ENCODE peak calls at places on chromosomes 11 and 22, in four cellular contexts. One of them, this sample, is unnamed.

GRCh38 chr22:39496131-39496838 is 5.8 kb upstream of the MIEF1 start:
- DNase-seq in gastrocnemius medialis: no peak
- DNase-seq in lower lobe of right lung: peak; percentile 83
- DNase-seq in tibial artery: peak; percentile 83
- DNase-seq in this sample: peak; percentile 89

GRCh38 chr11:71178076-71178475 is 74.3 kb downstream of the SHANK2 start:
- DNase-seq in gastrocnemius medialis: no peak
- DNase-seq in lower lobe of right lung: no peak
- DNase-seq in tibial artery: no peak
- DNase-seq in this sample: no peak

GRCh38 chr22:42132457-42132856 is 1.8 kb upstream of the CYP2D6 start:
- DNase-seq in gastrocnemius medialis: no peak
- DNase-seq in lower lobe of right lung: no peak
- DNase-seq in tibial artery: no peak
- DNase-seq in this sample: no peak

GRCh38 chr11:19327280-19327679 is 86.5 kb upstream of the E2F8 start:
- DNase-seq in gastrocnemius medialis: no peak
- DNase-seq in lower lobe of right lung: no peak
- DNase-seq in tibial artery: no peak
- DNase-seq in this sample: no peak

GRCh38 chr22:35620624-35621245 is 3.6 kb upstream of the MB start:
- DNase-seq in gastrocnemius medialis: peak; percentile 62
- DNase-seq in lower lobe of right lung: no peak
- DNase-seq in tibial artery: no peak
- DNase-seq in this sample: no peak

GRCh38 chr22:17423616-17424015 is 54.4 kb downstream of the CECR2 start:
- DNase-seq in gastrocnemius medialis: no peak
- DNase-seq in lower lobe of right lung: no peak
- DNase-seq in tibial artery: no peak
- DNase-seq in this sample: no peak

GRCh38 chr11:60175860-60176275 is 7.0 kb downstream of the MS4A6A start:
- DNase-seq in gastrocnemius medialis: no peak
- DNase-seq in lower lobe of right lung: no peak
- DNase-seq in tibial artery: no peak
- DNase-seq in this sample: no peak

GRCh38 chr22:42811510-42811909 is 45.6 kb downstream of the ARFGAP3 start:
- DNase-seq in gastrocnemius medialis: no peak
- DNase-seq in lower lobe of right lung: no peak
- DNase-seq in tibial artery: no peak
- DNase-seq in this sample: no peak

GRCh38 chr11:120331301-120331966 is 4.8 kb upstream of the ARHGEF12 start:
- DNase-seq in gastrocnemius medialis: no peak
- DNase-seq in lower lobe of right lung: no peak
- DNase-seq in tibial artery: no peak
- DNase-seq in this sample: no peak

GRCh38 chr22:37880668-37881440 is 25.2 kb upstream of the MICALL1 start:
- DNase-seq in gastrocnemius medialis: no peak
- DNase-seq in lower lobe of right lung: no peak
- DNase-seq in tibial artery: no peak
- DNase-seq in this sample: no peak

GRCh38 chr22:33957086-33957485 is 36.8 kb upstream of the LARGE1 start:
- DNase-seq in gastrocnemius medialis: no peak
- DNase-seq in lower lobe of right lung: no peak
- DNase-seq in tibial artery: no peak
- DNase-seq in this sample: no peak

GRCh38 chr11:130551388-130551787 is 102.9 kb downstream of the ADAMTS15 start:
- DNase-seq in gastrocnemius medialis: no peak
- DNase-seq in lower lobe of right lung: no peak
- DNase-seq in tibial artery: no peak
- DNase-seq in this sample: no peak

GRCh38 chr11:73931039-73931645 is 19.7 kb upstream of the DNAJB13 start:
- DNase-seq in gastrocnemius medialis: no peak
- DNase-seq in lower lobe of right lung: no peak
- DNase-seq in tibial artery: no peak
- DNase-seq in this sample: no peak

GRCh38 chr22:47776329-47776728 is 1013.9 kb downstream of the TBC1D22A start:
- DNase-seq in gastrocnemius medialis: no peak
- DNase-seq in lower lobe of right lung: no peak
- DNase-seq in tibial artery: no peak
- DNase-seq in this sample: no peak

GRCh38 chr22:42685941-42686666 is 34.6 kb downstream of the A4GALT start:
- DNase-seq in gastrocnemius medialis: no peak
- DNase-seq in lower lobe of right lung: no peak
- DNase-seq in tibial artery: peak; percentile 90
- DNase-seq in this sample: peak; percentile 84

GRCh38 chr11:77090373-77091111 is 12.1 kb upstream of the OMP start:
- DNase-seq in gastrocnemius medialis: no peak
- DNase-seq in lower lobe of right lung: peak; percentile 37
- DNase-seq in tibial artery: peak; percentile 60
- DNase-seq in this sample: peak; percentile 66

GRCh38 chr22:49037701-49038245 is 789.9 kb downstream of the BRD1 start:
- DNase-seq in gastrocnemius medialis: no peak
- DNase-seq in lower lobe of right lung: no peak
- DNase-seq in tibial artery: peak; percentile 51
- DNase-seq in this sample: no peak

GRCh38 chr11:127493330-127493729 is 492.8 kb upstream of the KIRREL3 start:
- DNase-seq in gastrocnemius medialis: no peak
- DNase-seq in lower lobe of right lung: no peak
- DNase-seq in tibial artery: no peak
- DNase-seq in this sample: no peak

GRCh38 chr11:110435780-110436717 is 6.3 kb downstream of the FDX1 start:
- DNase-seq in gastrocnemius medialis: peak; percentile 12
- DNase-seq in lower lobe of right lung: no peak
- DNase-seq in tibial artery: no peak
- DNase-seq in this sample: no peak

GRCh38 chr11:76604652-76605241 is 65.8 kb downstream of the LRRC32 start:
- DNase-seq in gastrocnemius medialis: no peak
- DNase-seq in lower lobe of right lung: no peak
- DNase-seq in tibial artery: peak; percentile 92
- DNase-seq in this sample: peak; percentile 87

GRCh38 chr22:30262917-30263741 is 3.5 kb downstream of the OSM start:
- DNase-seq in gastrocnemius medialis: peak; percentile 39
- DNase-seq in lower lobe of right lung: peak; percentile 82
- DNase-seq in tibial artery: peak; percentile 79
- DNase-seq in this sample: peak; percentile 84

GRCh38 chr22:31789803-31790202 is 36.0 kb downstream of the DEPDC5 start:
- DNase-seq in gastrocnemius medialis: no peak
- DNase-seq in lower lobe of right lung: no peak
- DNase-seq in tibial artery: no peak
- DNase-seq in this sample: no peak

GRCh38 chr22:30600925-30601324 is 6.0 kb upstream of the TCN2 start:
- DNase-seq in gastrocnemius medialis: no peak
- DNase-seq in lower lobe of right lung: no peak
- DNase-seq in tibial artery: no peak
- DNase-seq in this sample: no peak

GRCh38 chr11:44575288-44575672 is 9.8 kb downstream of the CD82 start:
- DNase-seq in gastrocnemius medialis: no peak
- DNase-seq in lower lobe of right lung: no peak
- DNase-seq in tibial artery: no peak
- DNase-seq in this sample: no peak

DNA sequence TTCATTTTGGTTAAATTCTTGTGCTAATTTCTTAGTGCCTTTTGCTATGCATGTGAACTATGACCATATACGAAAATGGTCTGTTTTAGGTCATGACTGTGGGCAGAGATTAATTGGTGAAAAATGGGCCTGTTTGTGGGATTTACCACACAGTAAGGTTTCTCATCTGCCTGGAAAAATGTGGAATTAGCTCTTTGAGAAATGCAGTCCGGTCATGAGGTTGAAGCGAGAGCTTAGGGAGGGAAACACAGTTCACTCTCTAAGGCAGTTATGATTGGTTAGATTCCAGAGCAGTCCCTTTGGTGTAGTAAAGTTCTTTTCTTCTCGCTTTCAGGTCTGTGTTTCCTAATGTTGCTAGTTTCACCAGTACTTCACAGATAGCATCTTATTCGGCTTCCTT is 1.2 kb upstream of the PDE3B start:
- DNase-seq in gastrocnemius medialis: no peak
- DNase-seq in lower lobe of right lung: no peak
- DNase-seq in tibial artery: no peak
- DNase-seq in this sample: no peak
- H3K4me3 ChIP-seq in gastrocnemius medialis: no peak overlapping the region
- H3K4me3 ChIP-seq in lower lobe of right lung: peak overlapping the region; percentile 91
- H3K4me3 ChIP-seq in tibial artery: no peak overlapping the region
- H3K4me3 ChIP-seq in this sample: peak overlapping the region; percentile 20

DNA sequence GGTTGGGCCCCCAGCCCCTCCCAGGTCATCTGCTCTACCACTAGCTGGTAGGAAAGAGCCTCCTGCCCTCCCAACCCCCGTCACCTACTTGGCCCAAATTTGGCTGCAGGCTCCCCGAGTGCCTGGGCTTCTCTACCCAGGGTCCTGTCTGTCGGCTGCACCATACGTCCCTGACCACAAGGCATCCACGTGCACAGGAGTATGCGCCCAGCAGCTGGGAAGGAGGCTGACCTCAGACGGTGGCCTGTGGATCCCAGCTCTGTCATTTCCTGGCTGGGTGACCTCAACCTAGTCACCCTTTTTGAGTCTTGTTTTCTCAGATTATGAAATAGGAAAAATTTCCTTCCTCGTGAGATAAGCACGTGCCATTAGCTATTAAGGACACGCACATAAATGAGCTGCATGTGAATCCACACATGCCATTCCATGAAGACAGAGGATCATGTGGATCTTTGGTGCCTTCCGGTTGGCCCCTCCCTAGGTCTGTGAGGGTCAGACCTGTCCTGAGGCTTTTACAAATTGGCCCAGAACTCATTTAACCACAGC is 13.7 kb downstream of the CYB561A3 start:
- DNase-seq in gastrocnemius medialis: no peak
- DNase-seq in lower lobe of right lung: no peak
- DNase-seq in tibial artery: no peak
- DNase-seq in this sample: no peak
- H3K4me3 ChIP-seq in gastrocnemius medialis: no peak overlapping the region
- H3K4me3 ChIP-seq in lower lobe of right lung: no peak overlapping the region
- H3K4me3 ChIP-seq in tibial artery: no peak overlapping the region
- H3K4me3 ChIP-seq in this sample: no peak overlapping the region

GRCh38 chr11:2383823-2384722 is 7.0 kb downstream of the CD81 start:
- DNase-seq in gastrocnemius medialis: no peak
- DNase-seq in lower lobe of right lung: no peak
- DNase-seq in tibial artery: no peak
- DNase-seq in this sample: no peak
- H3K4me3 ChIP-seq in gastrocnemius medialis: no peak overlapping the region
- H3K4me3 ChIP-seq in lower lobe of right lung: peak overlapping the region; percentile 1
- H3K4me3 ChIP-seq in tibial artery: no peak overlapping the region
- H3K4me3 ChIP-seq in this sample: no peak overlapping the region

GRCh38 chr22:22670076-22670795 is 25.8 kb downstream of the GGTLC2 start:
- DNase-seq in gastrocnemius medialis: no peak
- DNase-seq in lower lobe of right lung: no peak
- DNase-seq in tibial artery: no peak
- DNase-seq in this sample: no peak

GRCh38 chr22:22669093-22669492 is 24.7 kb downstream of the GGTLC2 start:
- DNase-seq in gastrocnemius medialis: no peak
- DNase-seq in lower lobe of right lung: no peak
- DNase-seq in tibial artery: no peak
- DNase-seq in this sample: no peak

GRCh38 chr22:22673099-22673498 is 28.7 kb downstream of the GGTLC2 start:
- DNase-seq in gastrocnemius medialis: no peak
- DNase-seq in lower lobe of right lung: no peak
- DNase-seq in tibial artery: no peak
- DNase-seq in this sample: no peak

GRCh38 chr22:22673628-22674027 is 29.2 kb downstream of the GGTLC2 start:
- DNase-seq in gastrocnemius medialis: no peak
- DNase-seq in lower lobe of right lung: no peak
- DNase-seq in tibial artery: no peak
- DNase-seq in this sample: no peak

DNA sequence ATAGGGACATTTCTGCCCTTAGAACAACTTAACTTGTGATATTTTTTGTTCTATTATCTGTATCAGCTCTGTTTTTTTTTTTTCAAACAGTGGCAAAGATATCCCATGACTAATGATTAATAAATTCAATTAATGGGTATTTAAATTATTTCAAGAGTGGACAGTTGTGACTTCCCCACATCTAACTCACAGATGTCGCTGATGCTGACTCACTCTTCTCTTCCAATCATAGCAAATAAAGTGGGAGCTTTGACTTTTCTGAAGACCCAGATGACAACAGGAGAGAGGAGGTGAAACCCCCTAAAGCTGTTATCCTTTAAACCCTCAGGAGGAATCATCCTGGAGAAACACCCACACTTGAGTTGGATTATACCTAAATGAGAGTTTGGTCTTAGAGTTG is 27.1 kb downstream of the GGTLC2 start:
- DNase-seq in gastrocnemius medialis: no peak
- DNase-seq in lower lobe of right lung: no peak
- DNase-seq in tibial artery: no peak
- DNase-seq in this sample: no peak
- H3K4me3 ChIP-seq in gastrocnemius medialis: no peak overlapping the region
- H3K4me3 ChIP-seq in lower lobe of right lung: no peak overlapping the region
- H3K4me3 ChIP-seq in tibial artery: no peak overlapping the region
- H3K4me3 ChIP-seq in this sample: no peak overlapping the region

GRCh38 chr11:504994-505344 is 2.1 kb downstream of the RNH1 start:
- DNase-seq in gastrocnemius medialis: no peak
- DNase-seq in lower lobe of right lung: no peak
- DNase-seq in tibial artery: no peak
- DNase-seq in this sample: no peak

GRCh38 chr11:502288-503178 is 4.5 kb downstream of the RNH1 start:
- DNase-seq in gastrocnemius medialis: no peak
- DNase-seq in lower lobe of right lung: no peak
- DNase-seq in tibial artery: no peak
- DNase-seq in this sample: no peak

GRCh38 chr11:501683-502287 is 5.3 kb downstream of the RNH1 start:
- DNase-seq in gastrocnemius medialis: no peak
- DNase-seq in lower lobe of right lung: no peak
- DNase-seq in tibial artery: no peak
- DNase-seq in this sample: peak; percentile 46

GRCh38 chr11:504053-504993 is 2.7 kb downstream of the RNH1 start:
- DNase-seq in gastrocnemius medialis: no peak
- DNase-seq in lower lobe of right lung: peak; percentile 72
- DNase-seq in tibial artery: no peak
- DNase-seq in this sample: peak; percentile 71

DNA sequence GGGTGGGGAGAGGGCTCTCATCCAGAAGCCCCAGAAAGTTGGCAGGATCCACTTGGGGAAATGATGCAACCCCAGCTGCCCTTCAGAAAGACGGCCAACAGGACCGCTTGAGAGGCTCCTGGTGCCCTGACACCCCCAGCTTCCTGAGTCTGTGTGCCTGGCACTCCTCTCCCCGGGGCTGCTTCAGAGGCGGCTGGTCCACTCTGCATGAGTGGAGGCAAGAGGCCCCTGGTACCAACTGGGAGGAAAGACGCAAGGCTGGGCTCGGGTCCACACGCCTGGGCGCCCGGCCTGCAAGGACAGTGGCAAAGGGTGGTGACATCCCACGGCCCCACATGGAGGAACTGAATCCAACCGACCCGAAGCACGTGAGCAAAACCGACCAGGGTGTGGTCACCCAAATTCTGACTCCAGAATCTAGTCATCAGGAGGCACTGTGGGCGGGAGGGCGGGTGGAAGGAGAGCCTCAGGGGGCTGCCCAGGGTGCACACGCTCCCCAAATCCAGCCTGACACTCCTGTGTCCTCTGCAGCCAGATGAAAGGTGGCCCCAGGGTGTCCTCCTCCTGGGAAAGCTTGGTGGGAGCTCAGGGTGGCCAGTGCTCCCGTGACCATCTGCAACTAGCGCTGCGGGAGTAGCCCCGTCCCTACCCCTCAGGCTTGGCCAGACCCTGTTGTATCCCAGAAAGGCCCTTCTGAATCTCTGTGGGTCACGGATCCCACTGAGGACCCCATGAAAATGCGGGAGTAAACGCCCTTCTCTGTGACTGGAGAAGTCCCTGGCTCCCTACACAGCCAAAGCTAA is 3.7 kb downstream of the RNH1 start:
- DNase-seq in gastrocnemius medialis: peak; percentile 44
- DNase-seq in lower lobe of right lung: peak; percentile 86
- DNase-seq in tibial artery: peak; percentile 84
- DNase-seq in this sample: no peak
- H3K4me3 ChIP-seq in gastrocnemius medialis: peak overlapping the region; percentile 80
- H3K4me3 ChIP-seq in lower lobe of right lung: peak overlapping the region; percentile 82
- H3K4me3 ChIP-seq in tibial artery: peak overlapping the region; percentile 57
- H3K4me3 ChIP-seq in this sample: no peak overlapping the region

This sample was measured in aorta.